ENCODE peak calls at places on chromosomes 4 and X, in six cellular contexts. Y, P, W, T, C and H are unnamed samples.

GRCh38 chr4:150986085-150986484 is 29.0 kb downstream of the LRBA start:
- DNase-seq in Y (no peak), P (no peak), W (no peak), T (no peak), C (no peak), H (no peak)

GRCh38 chr4:37693450-37694190 is 7.4 kb upstream of the RELL1 start:
- DNase-seq in Y (peak), P (no peak), W (no peak), T (peak), C (peak), H (peak)

GRCh38 chrX:69032601-69033000 is 132.7 kb downstream of the PJA1 start:
- DNase-seq in Y (no peak), P (no peak), W (no peak), T (no peak), C (peak), H (no peak)

GRCh38 chrX:139720136-139720535 is 12.2 kb upstream of the MCF2 start:
- DNase-seq in Y (peak), P (peak), W (no peak), T (peak), C (peak), H (no peak)

GRCh38 chr4:70706516-70706915 is 15.2 kb upstream of the RUFY3 start:
- DNase-seq in Y (no peak), P (no peak), W (no peak), T (peak), C (peak), H (no peak)

GRCh38 chrX:120857240-120857639 is 18.4 kb downstream of the CT47B1 start:
- DNase-seq in Y (no peak), P (no peak), W (no peak), T (peak), C (no peak), H (no peak)

GRCh38 chrX:34972206-34972605 is 29.6 kb downstream of the FAM47B start:
- DNase-seq in Y (no peak), P (no peak), W (no peak), T (no peak), C (no peak), H (no peak)

GRCh38 chrX:152923599-152923998 is 25.7 kb downstream of the ZNF185 start:
- DNase-seq in Y (no peak), P (no peak), W (no peak), T (no peak), C (no peak), H (no peak)

GRCh38 chr4:74536557-74536956 is 91.6 kb downstream of the AREG start:
- DNase-seq in Y (no peak), P (no peak), W (no peak), T (peak), C (no peak), H (no peak)

GRCh38 chr4:158015241-158015640 is 157.6 kb downstream of the GASK1B start:
- DNase-seq in Y (peak), P (no peak), W (no peak), T (peak), C (peak), H (no peak)

GRCh38 chrX:7515681-7516413 is 327.1 kb upstream of the VCX start:
- DNase-seq in Y (peak), P (no peak), W (no peak), T (peak), C (no peak), H (no peak)

GRCh38 chr4:13893221-13893620 is 265.7 kb upstream of the BOD1L1 start:
- DNase-seq in Y (peak), P (no peak), W (no peak), T (peak), C (peak), H (no peak)
- TF ChIP-seq CTCF in Y (no peak), P (no peak), W (no peak), T (no peak), C (no peak), H (no peak)

GRCh38 chrX:49878128-49878833 is 1.0 kb upstream of the USP27X start:
- DNase-seq in Y (peak), P (no peak), W (no peak), T (no peak), C (no peak), H (no peak)
- H3K4me3 ChIP-seq in Y (peak), P (peak), W (peak), T (peak), C (peak), H (peak)

GRCh38 chrX:5681159-5681558 is 547.5 kb downstream of the NLGN4X start:
- DNase-seq in Y (peak), P (no peak), W (no peak), T (peak), C (peak), H (peak)
- TF ChIP-seq CTCF in Y (peak), P (no peak), W (no peak), T (no peak), C (no peak), H (peak)

GRCh38 chrX:40173662-40174593 is 76.2 kb upstream of the BCOR start:
- DNase-seq in Y (no peak), P (peak), W (no peak), T (no peak), C (peak), H (no peak)

GRCh38 chrX:40175416-40176255 is 77.9 kb upstream of the BCOR start:
- DNase-seq in Y (no peak), P (peak), W (peak), T (peak), C (peak), H (no peak)

GRCh38 chrX:40172980-40173661 is 75.4 kb upstream of the BCOR start:
- DNase-seq in Y (no peak), P (no peak), W (no peak), T (no peak), C (no peak), H (no peak)

GRCh38 chrX:40176256-40176978 is 78.7 kb upstream of the BCOR start:
- DNase-seq in Y (no peak), P (peak), W (peak), T (no peak), C (peak), H (no peak)

DNA sequence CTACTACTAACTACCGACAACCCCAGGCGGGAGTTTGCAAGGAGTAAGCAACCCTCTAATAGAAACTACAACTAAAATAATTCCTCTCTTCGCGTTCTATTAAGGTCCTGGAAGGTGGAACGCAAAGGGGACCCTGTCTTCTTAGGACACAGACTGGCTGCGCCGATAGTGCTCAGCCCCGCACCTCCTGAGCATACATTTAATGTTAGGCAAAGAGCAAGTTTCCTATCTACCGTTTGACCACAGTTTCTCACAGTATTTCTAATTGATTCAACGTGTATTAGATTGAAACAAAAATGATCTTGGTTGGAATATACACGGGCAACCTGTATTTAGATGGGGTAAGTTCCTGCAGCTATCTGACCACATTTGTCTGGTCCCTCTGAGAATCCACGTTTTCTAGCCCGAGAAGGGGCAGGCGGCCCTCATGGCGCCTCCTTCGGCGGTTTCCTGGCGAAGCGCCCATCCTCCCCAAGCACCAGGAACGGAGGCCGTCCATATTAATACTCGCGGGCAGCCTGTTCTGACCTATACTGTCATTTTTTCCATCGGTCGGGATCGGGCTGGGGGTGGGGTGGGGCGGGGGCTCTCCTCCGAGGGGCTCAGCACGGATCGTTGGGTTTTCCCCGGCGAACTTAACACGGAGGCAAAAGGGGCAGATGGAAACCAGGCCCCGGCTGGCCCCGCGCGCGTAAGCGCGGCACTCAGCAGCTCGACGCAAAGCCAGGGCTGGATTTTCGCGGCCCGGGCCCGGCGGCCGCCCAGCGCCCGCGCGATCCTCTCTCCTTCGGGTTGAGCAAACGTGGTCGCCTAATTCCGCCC is 77.0 kb upstream of the BCOR start:
- DNase-seq in Y (peak), P (peak), W (no peak), T (no peak), C (peak), H (no peak)
- H3K4me3 ChIP-seq in Y (peak), P (peak), W (peak), T (peak), C (peak), H (peak)

DNA sequence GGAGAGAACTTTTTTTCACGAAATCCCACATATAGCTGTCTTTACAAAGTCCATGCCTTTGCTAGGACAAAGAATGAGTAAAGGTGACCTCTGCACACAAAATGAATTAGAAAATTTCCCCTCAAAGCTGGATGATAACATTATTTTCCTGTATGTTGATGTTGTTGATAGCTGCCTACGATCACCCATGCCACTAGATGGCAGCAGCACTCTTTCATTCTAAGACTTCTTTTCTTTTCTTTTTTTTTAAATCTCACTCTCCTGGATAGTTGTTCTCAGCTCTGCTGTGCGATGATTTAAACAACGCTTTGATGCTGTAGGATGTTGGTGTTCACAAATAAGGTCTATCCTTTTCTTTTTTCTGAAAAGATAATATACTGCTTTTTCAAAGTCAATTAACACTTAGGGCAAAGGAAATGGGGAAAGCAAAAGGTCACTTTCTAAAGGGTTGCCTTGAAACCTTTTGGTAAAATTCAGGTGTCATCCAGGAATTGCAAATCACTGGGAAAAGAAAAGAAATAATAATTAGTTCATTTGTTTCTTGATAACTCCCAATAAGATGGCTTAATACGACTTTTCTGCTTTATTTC is 266.8 kb downstream of the C4orf33 start:
- DNase-seq in Y (peak), P (peak), W (peak), T (peak), C (peak), H (peak)
- TF ChIP-seq CTCF in Y (peak), P (peak), W (peak), T (peak), C (peak), H (peak)

GRCh38 chrX:134545524-134545923 is 85.6 kb downstream of the HPRT1 start:
- DNase-seq in Y (peak), P (no peak), W (no peak), T (peak), C (no peak), H (no peak)
- H3K4me3 ChIP-seq in Y (peak), P (no peak), W (no peak), T (peak), C (no peak), H (no peak)

DNA sequence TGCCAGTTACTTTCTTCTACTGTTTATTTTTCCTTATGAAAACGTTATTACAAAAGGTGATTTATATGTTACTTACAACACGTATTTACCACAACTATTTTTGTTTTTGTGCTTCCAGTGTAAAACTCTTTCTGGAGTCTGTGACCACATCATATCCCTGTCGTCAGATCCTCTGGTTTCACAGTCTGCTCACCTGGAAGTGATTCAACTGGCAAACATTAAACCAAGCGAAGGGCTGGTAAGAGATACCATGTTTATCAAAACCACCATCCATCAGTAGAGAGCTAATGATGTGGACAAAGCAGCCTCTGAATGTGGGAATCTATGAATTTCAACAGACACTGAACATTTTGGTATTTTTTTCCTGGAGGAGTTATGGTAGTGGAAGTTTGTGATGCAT is 116.1 kb downstream of the CNKSR2 start:
- DNase-seq in Y (no peak), P (no peak), W (no peak), T (no peak), C (peak), H (peak)
- TF ChIP-seq CTCF in Y (no peak), P (no peak), W (no peak), T (no peak), C (no peak), H (no peak)